ENCODE peak calls at places on chromosomes 1 and 21, in six cellular contexts. L, Z, O, N, U and K are unnamed samples.

GRCh38 chr1:246930830-246931548 is 759 bp downstream of the AHCTF1 start:
- DNase-seq in Z (peak), O (peak), L (peak), U (no peak), N (peak), K (peak)

GRCh38 chr1:167746988-167747655 is 25.3 kb downstream of the MPZL1 start:
- DNase-seq in L (no peak), U (no peak), N (no peak), Z (no peak), O (no peak), K (no peak)

GRCh38 chr1:175192630-175193338 is at the start of gene KIAA0040:
- DNase-seq in N (peak), U (no peak), L (peak), O (peak), Z (peak), K (peak)

GRCh38 chr1:235199441-235199840 is 38.4 kb upstream of the RBM34 start:
- DNase-seq in L (no peak), Z (no peak), O (no peak), U (peak), N (no peak), K (no peak)

GRCh38 chr21:26553921-26554320 is 19.2 kb downstream of the CYYR1 start:
- DNase-seq in N (no peak), U (no peak), O (no peak), Z (no peak), L (no peak), K (no peak)

GRCh38 chr1:81437649-81438048 is 363.1 kb upstream of the ADGRL2 start:
- DNase-seq in N (no peak), U (no peak), L (no peak), Z (no peak), O (no peak), K (no peak)

GRCh38 chr21:41360072-41360821 is 1.6 kb upstream of the MX2 start:
- DNase-seq in O (peak), N (peak), Z (peak), L (no peak), U (no peak), K (peak)

GRCh38 chr1:226474041-226474440 is 66.1 kb upstream of the PARP1 start:
- DNase-seq in N (no peak), L (no peak), U (no peak), Z (no peak), O (no peak), K (no peak)

GRCh38 chr1:32454726-32455125 is 10.1 kb upstream of the ZBTB8B start:
- DNase-seq in O (no peak), N (no peak), Z (no peak), U (no peak), L (no peak), K (no peak)

GRCh38 chr1:184416476-184416875 is 29.6 kb downstream of the C1orf21 start:
- DNase-seq in U (no peak), N (no peak), Z (no peak), O (no peak), L (no peak), K (no peak)

GRCh38 chr1:24513691-24514090 is 11.1 kb downstream of the RCAN3 start:
- DNase-seq in O (no peak), Z (no peak), N (no peak), L (no peak), U (no peak), K (no peak)

GRCh38 chr1:179929955-179930798 is 24.4 kb upstream of the CEP350 start:
- DNase-seq in O (no peak), L (no peak), Z (no peak), N (no peak), U (no peak), K (no peak)

GRCh38 chr21:17466166-17466565 is 46.7 kb upstream of the CXADR start:
- DNase-seq in Z (peak), O (no peak), N (no peak), L (no peak), U (no peak), K (no peak)

GRCh38 chr1:162939035-162939434 is 78.1 kb upstream of the CCDC190 start:
- DNase-seq in N (no peak), O (no peak), U (no peak), Z (no peak), L (no peak), K (no peak)

GRCh38 chr1:10628685-10629084 is 153.9 kb downstream of the PEX14 start:
- DNase-seq in O (peak), L (no peak), N (peak), U (no peak), Z (peak), K (no peak)

GRCh38 chr1:208235356-208235982 is 8.7 kb downstream of the PLXNA2 start:
- DNase-seq in Z (no peak), O (no peak), U (no peak), N (no peak), L (no peak), K (no peak)

GRCh38 chr1:85371021-85371420 is 93.9 kb downstream of the DDAH1 start:
- DNase-seq in O (no peak), Z (no peak), N (no peak), L (no peak), U (no peak), K (no peak)

GRCh38 chr1:24796524-24796923 is 51.3 kb downstream of the CLIC4 start:
- DNase-seq in U (no peak), N (no peak), O (no peak), Z (no peak), L (no peak), K (no peak)

GRCh38 chr1:59433440-59433813 is 136.5 kb downstream of the FGGY start:
- DNase-seq in L (no peak), U (no peak), Z (no peak), N (no peak), O (no peak), K (no peak)

GRCh38 chr1:8118031-8118451 is 91.9 kb upstream of the ERRFI1 start:
- DNase-seq in U (no peak), N (no peak), O (no peak), L (no peak), Z (no peak), K (no peak)

GRCh38 chr1:48608882-48609281 is 136.9 kb upstream of the SPATA6 start:
- DNase-seq in N (no peak), L (no peak), U (no peak), O (no peak), Z (no peak), K (no peak)

GRCh38 chr21:32403201-32403701 is 9.3 kb upstream of the EVA1C start:
- DNase-seq in U (no peak), O (no peak), Z (peak), N (peak), L (no peak), K (no peak)

GRCh38 chr1:27074175-27074780 is 61.6 kb upstream of the TENT5B start:
- DNase-seq in U (no peak), Z (no peak), O (no peak), N (no peak), L (no peak), K (no peak)

GRCh38 chr1:38885092-38885491 is 3.7 kb upstream of the GJA9 start:
- DNase-seq in U (no peak), L (no peak), Z (no peak), N (no peak), O (no peak), K (no peak)

GRCh38 chr1:206590025-206590834 is 22.0 kb downstream of the EIF2D start:
- DNase-seq in N (no peak), O (no peak), Z (no peak), L (no peak), U (no peak), K (no peak)

GRCh38 chr1:53959664-53960250 is 13.6 kb downstream of the LRRC42 start:
- DNase-seq in O (no peak), U (no peak), L (no peak), N (no peak), Z (no peak), K (no peak)

GRCh38 chr1:169201084-169201619 is 94.7 kb downstream of the ATP1B1 start:
- DNase-seq in Z (no peak), L (no peak), N (no peak), O (no peak), U (no peak), K (no peak)

GRCh38 chr1:212498243-212498642 is 65.5 kb downstream of the NENF start:
- DNase-seq in L (no peak), O (no peak), U (no peak), Z (no peak), N (no peak), K (no peak)

GRCh38 chr1:159602501-159602900 is 14.9 kb downstream of the APCS start:
- DNase-seq in N (no peak), Z (no peak), O (no peak), U (no peak), L (no peak), K (no peak)

GRCh38 chr1:11692899-11693590 is 1.5 kb downstream of the DRAXIN start:
- DNase-seq in U (no peak), N (no peak), O (peak), Z (no peak), L (no peak), K (no peak)

GRCh38 chr1:19344372-19344810 is 32.3 kb downstream of the SLC66A1 start:
- DNase-seq in N (peak), L (peak), Z (peak), O (peak), U (peak), K (no peak)

GRCh38 chr1:54650417-54650816 is 8.8 kb downstream of the MROH7 start:
- DNase-seq in N (no peak), Z (no peak), U (no peak), O (no peak), L (no peak), K (no peak)

GRCh38 chr1:108957888-108958287 is 5.4 kb downstream of the CLCC1 start:
- DNase-seq in L (no peak), Z (no peak), O (no peak), N (no peak), U (no peak), K (no peak)

GRCh38 chr1:211484738-211485479 is 7.1 kb downstream of the RD3 start:
- DNase-seq in N (no peak), O (no peak), L (no peak), U (no peak), Z (no peak), K (peak)

GRCh38 chr1:84430519-84430918 is 32.2 kb downstream of the DNASE2B start:
- DNase-seq in O (no peak), L (no peak), U (no peak), N (no peak), Z (no peak), K (no peak)

GRCh38 chr21:45383615-45384201 is 21.3 kb upstream of the COL18A1 start:
- DNase-seq in N (peak), O (no peak), U (peak), Z (no peak), L (no peak), K (peak)

GRCh38 chr1:203207751-203208150 is 21.2 kb upstream of the CHI3L1 start:
- DNase-seq in Z (no peak), O (no peak), L (no peak), U (no peak), N (no peak), K (no peak)

GRCh38 chr1:244852694-244853093 is 11.6 kb downstream of the HNRNPU start:
- DNase-seq in U (no peak), Z (no peak), O (no peak), L (no peak), N (no peak), K (no peak)
- TF ChIP-seq POLR2AphosphoS5 in U (peak), Z (no peak), O (no peak), L (peak), N (no peak), K (no peak)

GRCh38 chr1:2585318-2586092 is 1.1 kb upstream of the PRXL2B start:
- DNase-seq in L (peak), U (no peak), O (peak), Z (peak), N (peak), K (peak)
- TF ChIP-seq POLR2A in L (peak), U (no peak), O (peak), Z (no peak), N (peak), K (peak)

DNA sequence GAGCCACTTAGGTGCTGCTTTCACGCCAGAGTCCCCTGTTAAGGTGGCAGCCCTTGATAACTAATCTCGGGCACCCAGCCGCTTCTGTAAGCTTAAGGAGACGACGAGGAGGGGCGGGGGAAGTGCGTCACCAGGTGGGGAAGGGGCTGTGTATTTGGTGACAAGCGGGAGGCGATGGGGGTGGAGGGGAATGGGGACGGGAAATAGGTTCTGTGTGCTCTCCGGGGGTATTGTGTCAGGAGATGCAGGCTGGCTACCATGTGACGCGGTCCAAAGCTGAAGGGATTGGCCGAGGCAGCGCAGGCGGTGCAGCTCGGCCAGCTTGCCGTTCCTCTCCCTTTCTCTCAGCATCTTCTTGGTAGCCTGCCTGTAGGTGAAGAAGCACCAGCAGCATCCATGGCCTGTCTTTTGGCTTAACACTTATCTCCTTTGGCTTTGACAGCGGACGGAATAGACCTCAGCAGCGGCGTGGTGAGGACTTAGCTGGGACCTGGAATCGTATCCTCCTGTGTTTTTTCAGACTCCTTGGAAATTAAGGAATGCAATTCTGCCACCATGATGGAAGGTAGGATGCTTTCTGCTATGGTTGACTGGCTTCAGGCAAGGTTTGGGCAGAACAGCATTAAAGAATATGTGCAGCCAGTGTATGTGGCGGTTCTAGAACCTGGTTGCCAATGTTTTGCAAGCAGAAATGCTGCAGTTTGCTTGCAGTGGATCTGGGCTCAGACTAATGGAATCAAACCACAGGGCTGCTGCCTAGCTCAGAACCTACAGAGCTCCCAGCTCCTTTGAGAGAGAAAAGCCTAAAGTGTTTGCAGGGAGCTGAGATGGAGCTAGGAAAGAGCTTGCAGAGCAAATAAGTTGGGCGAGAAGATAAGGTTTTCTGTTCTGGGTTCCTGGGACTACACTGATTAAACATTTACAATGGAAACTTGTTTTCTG is at the start of gene SGIP1:
- DNase-seq in U (no peak), Z (peak), L (no peak), N (peak), O (peak), K (no peak)
- TF ChIP-seq POLR2AphosphoS5 in U (no peak), Z (no peak), L (no peak), N (peak), O (peak), K (no peak)

DNA sequence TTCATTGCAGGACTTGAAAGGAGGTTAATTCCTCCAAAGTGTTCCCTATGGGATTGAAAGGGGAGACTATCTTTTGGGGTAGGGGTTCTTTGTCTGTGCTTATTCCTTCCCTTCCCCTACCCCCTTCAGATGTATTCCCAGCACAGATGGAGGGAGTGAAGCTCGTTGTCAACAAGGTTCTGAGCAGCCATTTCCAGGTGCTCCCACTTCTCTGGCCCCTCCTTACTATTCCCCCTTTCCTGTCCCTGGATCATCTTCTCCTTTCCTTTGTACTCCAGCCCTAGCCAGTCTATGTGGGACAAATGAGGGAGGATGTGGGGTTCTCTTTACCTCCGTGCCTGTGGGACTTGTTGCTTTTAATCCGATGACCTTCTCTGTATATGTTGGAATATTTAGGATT is 899 bp downstream of the TOMM40L start:
- DNase-seq in Z (no peak), O (no peak), L (no peak), N (no peak), U (no peak), K (no peak)
- TF ChIP-seq POLR2A in Z (no peak), O (no peak), L (no peak), N (no peak), U (no peak), K (no peak)